ENCODE peak calls at places on chromosome 19, in six cellular contexts. S, E, H, X, C and U are unnamed samples.

GRCh38 chr19:53132231-53132991 is at the start of gene ZNF415:
- DNase-seq in C (peak; percentile 64), X (peak; percentile 44), E (peak; percentile 81), H (peak; percentile 58), S (no peak), U (no peak)

GRCh38 chr19:16575861-16576689 is 3.9 kb upstream of the SLC35E1 start:
- DNase-seq in H (no peak), C (no peak), X (no peak), S (no peak), E (no peak), U (no peak)

GRCh38 chr19:5339950-5340636 is 519 bp downstream of the PTPRS start:
- DNase-seq in C (no peak), H (no peak), X (no peak), E (peak; percentile 34), S (no peak), U (no peak)

GRCh38 chr19:15469513-15470297 is 5.4 kb upstream of the RASAL3 start:
- DNase-seq in C (no peak), E (no peak), H (no peak), S (no peak), X (no peak), U (no peak)

GRCh38 chr19:28264556-28264955 is 948.4 kb downstream of the UQCRFS1 start:
- DNase-seq in C (no peak), H (no peak), X (no peak), S (no peak), E (no peak), U (no peak)

GRCh38 chr19:18157465-18158063 is 4.6 kb downstream of the PIK3R2 start:
- DNase-seq in S (peak; percentile 38), C (peak; percentile 62), H (no peak), E (no peak), X (peak; percentile 42), U (peak; percentile 69)

GRCh38 chr19:18322318-18322758 is 538 bp downstream of the LSM4 start:
- DNase-seq in E (peak; percentile 78), C (peak; percentile 59), X (no peak), S (no peak), H (no peak), U (peak; percentile 14)

GRCh38 chr19:37519890-37520289 is 13.2 kb downstream of the ZNF793 start:
- DNase-seq in C (no peak), E (peak; percentile 37), S (no peak), X (no peak), H (no peak), U (peak; percentile 89)

GRCh38 chr19:29679598-29680210 is 14.4 kb downstream of the PLEKHF1 start:
- DNase-seq in X (no peak), H (no peak), E (no peak), C (no peak), S (no peak), U (no peak)

GRCh38 chr19:46015080-46015960 is 7.5 kb downstream of the PGLYRP1 start:
- DNase-seq in C (no peak), S (peak; percentile 92), X (no peak), H (no peak), E (peak; percentile 36), U (no peak)

GRCh38 chr19:19071897-19072296 is 8.1 kb downstream of the SLC25A42 start:
- DNase-seq in H (no peak), S (no peak), C (no peak), E (no peak), X (no peak), U (no peak)

GRCh38 chr19:52992109-52993004 is 21.4 kb upstream of the ERVV-1 start:
- DNase-seq in X (no peak), H (no peak), C (no peak), E (peak; percentile 41), S (no peak), U (no peak)

GRCh38 chr19:55348317-55349034 is 6.0 kb downstream of the COX6B2 start:
- DNase-seq in S (no peak), X (no peak), H (no peak), E (no peak), C (no peak), U (no peak)

GRCh38 chr19:46605356-46605821 is 4.3 kb downstream of the CALM3 start:
- DNase-seq in H (no peak), E (no peak), X (no peak), S (no peak), C (no peak), U (no peak)

GRCh38 chr19:35202722-35203674 is 25.5 kb downstream of the FAM187B start:
- DNase-seq in C (no peak), S (no peak), H (no peak), X (no peak), E (no peak), U (no peak)

GRCh38 chr19:49844138-49844740 is 6.7 kb upstream of the PTOV1 start:
- DNase-seq in C (no peak), E (no peak), H (no peak), X (no peak), S (no peak), U (no peak)

GRCh38 chr19:18097217-18097992 is at the start of gene MAST3:
- DNase-seq in X (peak; percentile 29), H (peak; percentile 23), E (peak; percentile 74), C (peak; percentile 57), S (peak; percentile 82), U (no peak)

GRCh38 chr19:44050740-44051653 is 839 bp upstream of the ZNF223 start:
- DNase-seq in E (peak; percentile 16), H (no peak), C (no peak), S (peak; percentile 82), X (no peak), U (no peak)

GRCh38 chr19:33310606-33311325 is 8.4 kb upstream of the CEBPA start:
- DNase-seq in X (no peak), C (no peak), S (peak; percentile 60), E (no peak), H (no peak), U (no peak)